ENCODE peak calls at places on chromosome 20, in seven cellular contexts. One of them, this sample, is unnamed.

GRCh38 chr20:34296468-34296867 is 6.7 kb downstream of the AHCY start:
- DNase-seq in HCT116: no peak
- DNase-seq in heart left ventricle: no peak
- DNase-seq in IMR-90: no peak
- DNase-seq in ovary: no peak
- DNase-seq in stomach: no peak
- DNase-seq in adrenal gland: no peak
- DNase-seq in this sample: no peak

GRCh38 chr20:21719592-21720214 is 14.2 kb downstream of the PAX1 start:
- DNase-seq in HCT116: peak; percentile 35
- DNase-seq in heart left ventricle: no peak
- DNase-seq in IMR-90: peak; percentile 47
- DNase-seq in ovary: no peak
- DNase-seq in stomach: peak; percentile 51
- DNase-seq in adrenal gland: peak; percentile 75
- DNase-seq in this sample: peak; percentile 52

GRCh38 chr20:4225778-4226177 is 210.4 kb upstream of the RNF24 start:
- DNase-seq in HCT116: no peak
- DNase-seq in heart left ventricle: peak; percentile 57
- DNase-seq in IMR-90: peak; percentile 98
- DNase-seq in ovary: no peak
- DNase-seq in stomach: no peak
- DNase-seq in adrenal gland: peak; percentile 72
- DNase-seq in this sample: no peak

GRCh38 chr20:25584905-25585704 is at the start of gene NINL:
- DNase-seq in HCT116: no peak
- DNase-seq in heart left ventricle: no peak
- DNase-seq in IMR-90: peak; percentile 48
- DNase-seq in ovary: peak; percentile 83
- DNase-seq in stomach: peak; percentile 63
- DNase-seq in adrenal gland: peak; percentile 65
- DNase-seq in this sample: peak; percentile 22

GRCh38 chr20:8094415-8094818 is 37.6 kb upstream of the PLCB1 start:
- DNase-seq in HCT116: no peak
- DNase-seq in heart left ventricle: peak; percentile 50
- DNase-seq in IMR-90: peak; percentile 22
- DNase-seq in ovary: peak; percentile 62
- DNase-seq in stomach: peak; percentile 80
- DNase-seq in adrenal gland: peak; percentile 88
- DNase-seq in this sample: peak; percentile 2

GRCh38 chr20:24745206-24745605 is 203.9 kb upstream of the CST7 start:
- DNase-seq in HCT116: no peak
- DNase-seq in heart left ventricle: no peak
- DNase-seq in IMR-90: no peak
- DNase-seq in ovary: no peak
- DNase-seq in stomach: no peak
- DNase-seq in adrenal gland: no peak
- DNase-seq in this sample: no peak

GRCh38 chr20:3813758-3814581 is 6.4 kb upstream of the AP5S1 start:
- DNase-seq in HCT116: no peak
- DNase-seq in heart left ventricle: no peak
- DNase-seq in IMR-90: no peak
- DNase-seq in ovary: no peak
- DNase-seq in stomach: peak; percentile 41
- DNase-seq in adrenal gland: no peak
- DNase-seq in this sample: no peak

GRCh38 chr20:1423625-1424106 is 30.8 kb upstream of the FKBP1A start:
- DNase-seq in HCT116: peak; percentile 67
- DNase-seq in heart left ventricle: no peak
- DNase-seq in IMR-90: peak; percentile 69
- DNase-seq in ovary: no peak
- DNase-seq in stomach: peak; percentile 77
- DNase-seq in adrenal gland: peak; percentile 66
- DNase-seq in this sample: peak; percentile 52

GRCh38 chr20:34017610-34018009 is 23.9 kb downstream of the RALY start:
- DNase-seq in HCT116: no peak
- DNase-seq in heart left ventricle: no peak
- DNase-seq in IMR-90: peak; percentile 98
- DNase-seq in ovary: no peak
- DNase-seq in stomach: no peak
- DNase-seq in adrenal gland: no peak
- DNase-seq in this sample: no peak

GRCh38 chr20:1392443-1392692 is 486 bp downstream of the FKBP1A start:
- DNase-seq in HCT116: no peak
- DNase-seq in heart left ventricle: no peak
- DNase-seq in IMR-90: no peak
- DNase-seq in ovary: no peak
- DNase-seq in stomach: no peak
- DNase-seq in adrenal gland: no peak
- DNase-seq in this sample: peak; percentile 76

GRCh38 chr20:58697867-58698703 is 5.5 kb downstream of the NPEPL1 start:
- DNase-seq in HCT116: no peak
- DNase-seq in heart left ventricle: peak; percentile 17
- DNase-seq in IMR-90: no peak
- DNase-seq in ovary: no peak
- DNase-seq in stomach: no peak
- DNase-seq in adrenal gland: no peak
- DNase-seq in this sample: no peak

GRCh38 chr20:64224344-64225165 is 31.0 kb upstream of the PCMTD2 start:
- DNase-seq in HCT116: no peak
- DNase-seq in heart left ventricle: peak; percentile 67
- DNase-seq in IMR-90: peak; percentile 97
- DNase-seq in ovary: no peak
- DNase-seq in stomach: no peak
- DNase-seq in adrenal gland: no peak
- DNase-seq in this sample: no peak

GRCh38 chr20:47355489-47356219 is 845 bp downstream of the ZMYND8 start:
- DNase-seq in HCT116: no peak
- DNase-seq in heart left ventricle: no peak
- DNase-seq in IMR-90: no peak
- DNase-seq in ovary: no peak
- DNase-seq in stomach: no peak
- DNase-seq in adrenal gland: no peak
- DNase-seq in this sample: peak; percentile 72

GRCh38 chr20:13800728-13801134 is 15.9 kb downstream of the NDUFAF5 start:
- DNase-seq in HCT116: no peak
- DNase-seq in heart left ventricle: peak; percentile 97
- DNase-seq in IMR-90: peak; percentile 85
- DNase-seq in ovary: peak; percentile 83
- DNase-seq in stomach: peak; percentile 88
- DNase-seq in adrenal gland: peak; percentile 97
- DNase-seq in this sample: no peak

GRCh38 chr20:53656653-53657288 is 63.1 kb upstream of the ZNF217 start:
- DNase-seq in HCT116: no peak
- DNase-seq in heart left ventricle: no peak
- DNase-seq in IMR-90: peak; percentile 76
- DNase-seq in ovary: no peak
- DNase-seq in stomach: no peak
- DNase-seq in adrenal gland: no peak
- DNase-seq in this sample: no peak

GRCh38 chr20:53706511-53707031 is 112.9 kb upstream of the ZNF217 start:
- DNase-seq in HCT116: no peak
- DNase-seq in heart left ventricle: no peak
- DNase-seq in IMR-90: peak; percentile 83
- DNase-seq in ovary: no peak
- DNase-seq in stomach: no peak
- DNase-seq in adrenal gland: no peak
- DNase-seq in this sample: no peak

GRCh38 chr20:63980806-63981728 is at the start of gene PRPF6:
- DNase-seq in HCT116: peak; percentile 91
- DNase-seq in heart left ventricle: peak; percentile 97
- DNase-seq in IMR-90: peak; percentile 92
- DNase-seq in ovary: peak; percentile 91
- DNase-seq in stomach: peak; percentile 96
- DNase-seq in adrenal gland: peak; percentile 97
- DNase-seq in this sample: peak; percentile 98

GRCh38 chr20:11117808-11118528 is 444.2 kb upstream of the JAG1 start:
- DNase-seq in HCT116: peak; percentile 27
- DNase-seq in heart left ventricle: no peak
- DNase-seq in IMR-90: peak; percentile 93
- DNase-seq in ovary: no peak
- DNase-seq in stomach: no peak
- DNase-seq in adrenal gland: no peak
- DNase-seq in this sample: no peak

GRCh38 chr20:15965165-15965564 is 608.1 kb downstream of the KIF16B start:
- DNase-seq in HCT116: no peak
- DNase-seq in heart left ventricle: no peak
- DNase-seq in IMR-90: no peak
- DNase-seq in ovary: no peak
- DNase-seq in stomach: no peak
- DNase-seq in adrenal gland: no peak
- DNase-seq in this sample: no peak

GRCh38 chr20:49285813-49286494 is 8.1 kb upstream of the ZNFX1 start:
- DNase-seq in HCT116: no peak
- DNase-seq in heart left ventricle: no peak
- DNase-seq in IMR-90: no peak
- DNase-seq in ovary: no peak
- DNase-seq in stomach: no peak
- DNase-seq in adrenal gland: peak; percentile 25
- DNase-seq in this sample: no peak

GRCh38 chr20:49285233-49285668 is 7.4 kb upstream of the ZNFX1 start:
- DNase-seq in HCT116: no peak
- DNase-seq in heart left ventricle: no peak
- DNase-seq in IMR-90: no peak
- DNase-seq in ovary: no peak
- DNase-seq in stomach: no peak
- DNase-seq in adrenal gland: peak; percentile 21
- DNase-seq in this sample: no peak

GRCh38 chr20:49288250-49288751 is 10.4 kb upstream of the ZNFX1 start:
- DNase-seq in HCT116: no peak
- DNase-seq in heart left ventricle: no peak
- DNase-seq in IMR-90: no peak
- DNase-seq in ovary: no peak
- DNase-seq in stomach: no peak
- DNase-seq in adrenal gland: no peak
- DNase-seq in this sample: no peak

GRCh38 chr20:49287555-49288249 is 9.8 kb upstream of the ZNFX1 start:
- DNase-seq in HCT116: no peak
- DNase-seq in heart left ventricle: no peak
- DNase-seq in IMR-90: peak; percentile 73
- DNase-seq in ovary: no peak
- DNase-seq in stomach: no peak
- DNase-seq in adrenal gland: peak; percentile 35
- DNase-seq in this sample: peak; percentile 21

DNA sequence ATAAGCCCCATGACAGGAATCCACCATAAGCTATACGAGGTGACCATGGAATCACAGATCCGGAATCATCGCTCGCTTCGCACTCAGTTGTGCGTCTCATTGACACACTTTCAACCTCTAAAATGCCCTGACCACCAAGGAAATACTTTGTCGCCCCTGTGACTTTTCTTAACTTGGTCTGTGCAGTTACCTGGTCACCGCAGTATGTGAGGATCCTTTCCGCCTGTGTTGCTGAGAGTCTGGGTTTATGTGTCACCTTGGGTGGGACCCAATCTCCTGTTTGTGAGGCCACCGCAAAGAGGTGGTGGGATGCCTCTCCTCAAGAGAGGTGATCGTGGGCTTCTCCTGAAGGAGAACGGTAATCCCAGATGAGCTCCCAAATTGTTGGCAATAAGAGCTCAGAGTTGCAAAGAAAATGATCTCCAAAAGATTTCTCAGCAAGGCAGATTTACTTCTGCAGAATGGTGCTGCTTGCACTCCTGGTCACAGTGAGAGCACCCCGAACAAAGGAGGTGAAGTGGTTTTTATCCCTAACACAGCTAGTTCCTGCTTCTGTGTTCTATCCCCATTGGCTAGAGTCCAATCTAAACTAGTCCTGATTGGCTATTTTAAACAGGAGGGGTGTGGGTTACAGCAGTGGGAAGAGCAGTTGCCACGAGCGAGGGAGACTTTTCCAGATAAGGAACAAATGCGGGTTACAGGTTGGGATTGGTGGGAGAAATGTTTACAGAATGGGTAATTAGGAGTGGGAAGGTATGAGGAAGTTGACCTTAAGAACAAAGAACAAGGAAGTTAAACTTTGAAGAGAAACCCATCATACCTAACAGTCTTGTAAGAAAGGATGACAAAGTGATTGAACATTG is 9.1 kb upstream of the ZNFX1 start:
- DNase-seq in HCT116: no peak
- DNase-seq in heart left ventricle: no peak
- DNase-seq in IMR-90: peak; percentile 36
- DNase-seq in ovary: no peak
- DNase-seq in stomach: no peak
- DNase-seq in adrenal gland: peak; percentile 42
- DNase-seq in this sample: peak; percentile 50
- TF ChIP-seq POLR2A in HCT116: no peak
- TF ChIP-seq POLR2A in heart left ventricle: no peak
- TF ChIP-seq POLR2A in IMR-90: no peak
- TF ChIP-seq POLR2A in ovary: no peak
- TF ChIP-seq POLR2A in stomach: no peak
- TF ChIP-seq POLR2A in adrenal gland: no peak
- TF ChIP-seq POLR2A in this sample: no peak

GRCh38 chr20:43751167-43752050 is 24.6 kb upstream of the GTSF1L start:
- DNase-seq in HCT116: no peak
- DNase-seq in heart left ventricle: no peak
- DNase-seq in IMR-90: peak; percentile 92
- DNase-seq in ovary: no peak
- DNase-seq in stomach: no peak
- DNase-seq in adrenal gland: no peak
- DNase-seq in this sample: no peak
- TF ChIP-seq POLR2A in HCT116: no peak
- TF ChIP-seq POLR2A in heart left ventricle: no peak
- TF ChIP-seq POLR2A in IMR-90: no peak
- TF ChIP-seq POLR2A in ovary: no peak
- TF ChIP-seq POLR2A in stomach: no peak
- TF ChIP-seq POLR2A in adrenal gland: no peak
- TF ChIP-seq POLR2A in this sample: no peak

GRCh38 chr20:37677969-37678610 is 15.7 kb upstream of the CTNNBL1 start:
- DNase-seq in HCT116: no peak
- DNase-seq in heart left ventricle: no peak
- DNase-seq in IMR-90: no peak
- DNase-seq in ovary: no peak
- DNase-seq in stomach: peak; percentile 27
- DNase-seq in adrenal gland: no peak
- DNase-seq in this sample: no peak
- TF ChIP-seq POLR2A in HCT116: no peak
- TF ChIP-seq POLR2A in heart left ventricle: no peak
- TF ChIP-seq POLR2A in IMR-90: no peak
- TF ChIP-seq POLR2A in ovary: no peak
- TF ChIP-seq POLR2A in stomach: no peak
- TF ChIP-seq POLR2A in adrenal gland: no peak
- TF ChIP-seq POLR2A in this sample: no peak

DNA sequence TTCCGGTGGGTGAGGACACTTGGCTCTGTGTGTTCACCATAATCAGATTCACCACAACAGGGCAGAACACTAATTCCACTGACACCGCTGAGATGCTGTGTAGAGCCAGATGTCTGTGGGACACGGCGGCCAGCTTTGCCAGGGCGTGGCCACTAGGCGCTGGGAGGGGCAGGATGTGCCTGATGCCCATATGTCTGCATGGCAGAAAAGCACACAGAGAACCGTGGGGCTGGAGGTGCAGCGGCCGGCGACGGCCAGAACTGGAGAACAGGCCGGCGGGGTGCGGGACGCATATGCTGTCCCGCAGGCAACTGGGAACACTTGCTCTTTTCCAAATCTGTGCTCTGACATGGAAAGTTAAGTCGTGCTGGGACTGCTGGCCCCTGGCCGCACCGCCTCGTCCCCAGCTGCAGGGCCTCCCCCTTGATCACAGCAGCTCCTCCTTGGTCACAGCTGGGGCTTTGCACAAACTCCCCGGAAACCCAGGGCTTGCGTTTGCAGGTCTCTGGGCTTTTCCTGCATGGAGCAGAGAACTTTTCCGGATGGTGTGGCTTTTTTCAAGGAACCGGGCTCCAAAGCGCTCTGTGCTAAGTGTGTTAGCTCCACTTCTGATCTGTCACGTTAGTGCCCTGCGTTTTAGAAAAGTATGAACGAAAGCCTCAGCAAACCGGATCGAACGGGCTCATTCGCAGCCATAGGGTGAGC is 31.1 kb downstream of the NTSR1 start:
- DNase-seq in HCT116: no peak
- DNase-seq in heart left ventricle: peak; percentile 29
- DNase-seq in IMR-90: no peak
- DNase-seq in ovary: no peak
- DNase-seq in stomach: no peak
- DNase-seq in adrenal gland: no peak
- DNase-seq in this sample: no peak
- TF ChIP-seq POLR2A in HCT116: no peak
- TF ChIP-seq POLR2A in heart left ventricle: no peak
- TF ChIP-seq POLR2A in IMR-90: no peak
- TF ChIP-seq POLR2A in ovary: no peak
- TF ChIP-seq POLR2A in stomach: no peak
- TF ChIP-seq POLR2A in adrenal gland: no peak
- TF ChIP-seq POLR2A in this sample: no peak

This sample was measured in erythroblast.